ENCODE peak calls at places on chromosomes 4 and X, in ten cellular contexts. One of them, this sample, is unnamed.

GRCh38 chr4:29304595-29304994 is 1415.6 kb upstream of the PCDH7 start:
- DNase-seq in stomach: no peak
- DNase-seq in AG04450: no peak
- DNase-seq in A549: no peak
- DNase-seq in heart left ventricle: no peak
- DNase-seq in heart right ventricle: no peak
- DNase-seq in OCI-LY7: no peak
- DNase-seq in breast epithelium: no peak
- DNase-seq in psoas muscle: no peak
- DNase-seq in body of pancreas: no peak
- DNase-seq in this sample: no peak

GRCh38 chrX:110346681-110347080 is 12.0 kb upstream of the RTL9 start:
- DNase-seq in A549: no peak
- DNase-seq in heart right ventricle: peak
- DNase-seq in body of pancreas: peak
- DNase-seq in OCI-LY7: no peak
- DNase-seq in stomach: peak
- DNase-seq in AG04450: no peak
- DNase-seq in psoas muscle: no peak
- DNase-seq in breast epithelium: no peak
- DNase-seq in heart left ventricle: peak
- DNase-seq in this sample: no peak

GRCh38 chr4:146458594-146458993 is 63.1 kb downstream of the SLC10A7 start:
- DNase-seq in OCI-LY7: peak
- DNase-seq in heart right ventricle: no peak
- DNase-seq in heart left ventricle: no peak
- DNase-seq in psoas muscle: no peak
- DNase-seq in stomach: no peak
- DNase-seq in A549: no peak
- DNase-seq in body of pancreas: no peak
- DNase-seq in AG04450: no peak
- DNase-seq in breast epithelium: no peak
- DNase-seq in this sample: no peak

GRCh38 chr4:43867908-43868307 is 580.7 kb downstream of the KCTD8 start:
- DNase-seq in body of pancreas: no peak
- DNase-seq in A549: no peak
- DNase-seq in heart right ventricle: no peak
- DNase-seq in OCI-LY7: no peak
- DNase-seq in AG04450: no peak
- DNase-seq in psoas muscle: no peak
- DNase-seq in stomach: no peak
- DNase-seq in breast epithelium: no peak
- DNase-seq in heart left ventricle: no peak
- DNase-seq in this sample: no peak

GRCh38 chr4:40193578-40193977 is 3.3 kb upstream of the RHOH start:
- DNase-seq in OCI-LY7: no peak
- DNase-seq in heart right ventricle: no peak
- DNase-seq in stomach: no peak
- DNase-seq in body of pancreas: no peak
- DNase-seq in A549: no peak
- DNase-seq in AG04450: no peak
- DNase-seq in psoas muscle: no peak
- DNase-seq in heart left ventricle: no peak
- DNase-seq in breast epithelium: no peak
- DNase-seq in this sample: no peak

GRCh38 chr4:116005037-116005805 is 891.8 kb upstream of the NDST4 start:
- DNase-seq in psoas muscle: no peak
- DNase-seq in body of pancreas: no peak
- DNase-seq in A549: no peak
- DNase-seq in heart left ventricle: no peak
- DNase-seq in breast epithelium: no peak
- DNase-seq in heart right ventricle: no peak
- DNase-seq in OCI-LY7: peak
- DNase-seq in stomach: no peak
- DNase-seq in AG04450: no peak
- DNase-seq in this sample: no peak

GRCh38 chr4:7618361-7618760 is 183.6 kb upstream of the PSAPL1 start:
- DNase-seq in psoas muscle: no peak
- DNase-seq in AG04450: no peak
- DNase-seq in heart right ventricle: no peak
- DNase-seq in heart left ventricle: no peak
- DNase-seq in breast epithelium: no peak
- DNase-seq in body of pancreas: no peak
- DNase-seq in OCI-LY7: no peak
- DNase-seq in stomach: no peak
- DNase-seq in A549: no peak
- DNase-seq in this sample: no peak

GRCh38 chr4:177220376-177220775 is 89.3 kb upstream of the NEIL3 start:
- DNase-seq in psoas muscle: no peak
- DNase-seq in A549: no peak
- DNase-seq in heart left ventricle: no peak
- DNase-seq in breast epithelium: no peak
- DNase-seq in OCI-LY7: no peak
- DNase-seq in stomach: no peak
- DNase-seq in heart right ventricle: no peak
- DNase-seq in body of pancreas: no peak
- DNase-seq in AG04450: no peak
- DNase-seq in this sample: no peak

GRCh38 chr4:95264843-95265242 is 283.9 kb downstream of the UNC5C start:
- DNase-seq in body of pancreas: no peak
- DNase-seq in breast epithelium: no peak
- DNase-seq in psoas muscle: no peak
- DNase-seq in heart left ventricle: no peak
- DNase-seq in AG04450: no peak
- DNase-seq in OCI-LY7: no peak
- DNase-seq in stomach: no peak
- DNase-seq in A549: no peak
- DNase-seq in heart right ventricle: no peak
- DNase-seq in this sample: no peak

GRCh38 chr4:95263960-95264359 is 284.8 kb downstream of the UNC5C start:
- DNase-seq in OCI-LY7: no peak
- DNase-seq in breast epithelium: no peak
- DNase-seq in AG04450: no peak
- DNase-seq in heart right ventricle: no peak
- DNase-seq in psoas muscle: no peak
- DNase-seq in body of pancreas: no peak
- DNase-seq in heart left ventricle: no peak
- DNase-seq in stomach: no peak
- DNase-seq in A549: no peak
- DNase-seq in this sample: no peak

GRCh38 chr4:95267081-95267480 is 281.7 kb downstream of the UNC5C start:
- DNase-seq in heart right ventricle: no peak
- DNase-seq in A549: peak
- DNase-seq in breast epithelium: no peak
- DNase-seq in OCI-LY7: no peak
- DNase-seq in stomach: no peak
- DNase-seq in AG04450: no peak
- DNase-seq in body of pancreas: no peak
- DNase-seq in psoas muscle: no peak
- DNase-seq in heart left ventricle: no peak
- DNase-seq in this sample: no peak

GRCh38 chr4:95263391-95263790 is 285.4 kb downstream of the UNC5C start:
- DNase-seq in psoas muscle: no peak
- DNase-seq in heart left ventricle: no peak
- DNase-seq in heart right ventricle: peak
- DNase-seq in OCI-LY7: no peak
- DNase-seq in breast epithelium: no peak
- DNase-seq in AG04450: no peak
- DNase-seq in body of pancreas: no peak
- DNase-seq in stomach: no peak
- DNase-seq in A549: no peak
- DNase-seq in this sample: no peak

GRCh38 chr4:95265814-95266740 is 282.7 kb downstream of the UNC5C start:
- DNase-seq in AG04450: no peak
- DNase-seq in psoas muscle: no peak
- DNase-seq in body of pancreas: no peak
- DNase-seq in stomach: no peak
- DNase-seq in A549: no peak
- DNase-seq in heart left ventricle: no peak
- DNase-seq in heart right ventricle: no peak
- DNase-seq in breast epithelium: no peak
- DNase-seq in OCI-LY7: no peak
- DNase-seq in this sample: no peak
- H3K27ac ChIP-seq in AG04450: no peak
- H3K27ac ChIP-seq in psoas muscle: no peak
- H3K27ac ChIP-seq in body of pancreas: no peak
- H3K27ac ChIP-seq in stomach: no peak
- H3K27ac ChIP-seq in A549: no peak
- H3K27ac ChIP-seq in heart left ventricle: no peak
- H3K27ac ChIP-seq in heart right ventricle: no peak
- H3K27ac ChIP-seq in breast epithelium: no peak
- H3K27ac ChIP-seq in OCI-LY7: no peak
- H3K27ac ChIP-seq in this sample: no peak

GRCh38 chrX:47651043-47651905 is 911 bp upstream of the ELK1 start:
- DNase-seq in psoas muscle: no peak
- DNase-seq in A549: no peak
- DNase-seq in stomach: no peak
- DNase-seq in AG04450: no peak
- DNase-seq in body of pancreas: no peak
- DNase-seq in breast epithelium: no peak
- DNase-seq in heart left ventricle: no peak
- DNase-seq in heart right ventricle: no peak
- DNase-seq in OCI-LY7: no peak
- DNase-seq in this sample: no peak
- TF ChIP-seq CTCF in psoas muscle: no peak
- TF ChIP-seq CTCF in A549: no peak
- TF ChIP-seq CTCF in stomach: no peak
- TF ChIP-seq CTCF in AG04450: no peak
- TF ChIP-seq CTCF in body of pancreas: no peak
- TF ChIP-seq CTCF in breast epithelium: no peak
- TF ChIP-seq CTCF in heart left ventricle: no peak
- TF ChIP-seq CTCF in heart right ventricle: no peak
- TF ChIP-seq CTCF in OCI-LY7: no peak
- TF ChIP-seq CTCF in this sample: no peak

GRCh38 chrX:147738260-147738659 is 173.5 kb upstream of the FMR1 start:
- DNase-seq in breast epithelium: no peak
- DNase-seq in body of pancreas: no peak
- DNase-seq in psoas muscle: no peak
- DNase-seq in OCI-LY7: no peak
- DNase-seq in heart left ventricle: no peak
- DNase-seq in heart right ventricle: no peak
- DNase-seq in A549: no peak
- DNase-seq in AG04450: no peak
- DNase-seq in stomach: no peak
- DNase-seq in this sample: no peak

GRCh38 chrX:147737690-147738089 is 174.0 kb upstream of the FMR1 start:
- DNase-seq in breast epithelium: no peak
- DNase-seq in heart right ventricle: no peak
- DNase-seq in body of pancreas: no peak
- DNase-seq in A549: no peak
- DNase-seq in psoas muscle: no peak
- DNase-seq in stomach: no peak
- DNase-seq in heart left ventricle: no peak
- DNase-seq in OCI-LY7: no peak
- DNase-seq in AG04450: no peak
- DNase-seq in this sample: no peak

GRCh38 chrX:147733369-147733768 is 178.3 kb upstream of the FMR1 start:
- DNase-seq in body of pancreas: no peak
- DNase-seq in stomach: no peak
- DNase-seq in A549: no peak
- DNase-seq in psoas muscle: no peak
- DNase-seq in heart left ventricle: no peak
- DNase-seq in breast epithelium: no peak
- DNase-seq in OCI-LY7: no peak
- DNase-seq in heart right ventricle: no peak
- DNase-seq in AG04450: no peak
- DNase-seq in this sample: no peak

GRCh38 chrX:147735364-147735763 is 176.4 kb upstream of the FMR1 start:
- DNase-seq in body of pancreas: no peak
- DNase-seq in heart right ventricle: no peak
- DNase-seq in stomach: no peak
- DNase-seq in OCI-LY7: no peak
- DNase-seq in breast epithelium: no peak
- DNase-seq in AG04450: no peak
- DNase-seq in A549: no peak
- DNase-seq in heart left ventricle: no peak
- DNase-seq in psoas muscle: no peak
- DNase-seq in this sample: no peak

DNA sequence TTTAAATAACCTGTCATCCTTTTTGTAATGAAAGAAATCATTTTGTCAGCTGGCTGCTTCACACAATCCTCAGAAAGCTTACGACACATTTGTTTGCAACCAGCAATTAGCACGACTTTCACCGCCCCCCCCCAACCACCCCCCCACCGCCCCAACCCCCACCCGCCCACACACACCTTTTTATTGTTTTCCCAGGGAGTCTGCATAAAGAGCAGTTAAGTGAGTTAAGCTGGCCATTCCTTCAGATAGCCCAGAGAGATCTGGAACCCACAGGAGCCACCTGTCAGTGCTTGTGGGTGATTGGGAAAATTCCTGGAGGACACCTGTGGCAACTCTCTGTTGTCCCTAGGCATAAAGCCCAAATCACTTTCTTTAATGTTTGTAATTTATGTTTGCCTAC is 175.7 kb upstream of the FMR1 start:
- DNase-seq in OCI-LY7: no peak
- DNase-seq in body of pancreas: no peak
- DNase-seq in breast epithelium: no peak
- DNase-seq in heart left ventricle: no peak
- DNase-seq in psoas muscle: no peak
- DNase-seq in AG04450: no peak
- DNase-seq in A549: no peak
- DNase-seq in stomach: no peak
- DNase-seq in heart right ventricle: no peak
- DNase-seq in this sample: no peak
- H3K27ac ChIP-seq in OCI-LY7: no peak
- H3K27ac ChIP-seq in body of pancreas: no peak
- H3K27ac ChIP-seq in breast epithelium: no peak
- H3K27ac ChIP-seq in heart left ventricle: no peak
- H3K27ac ChIP-seq in psoas muscle: no peak
- H3K27ac ChIP-seq in AG04450: no peak
- H3K27ac ChIP-seq in A549: no peak
- H3K27ac ChIP-seq in stomach: no peak
- H3K27ac ChIP-seq in heart right ventricle: no peak
- H3K27ac ChIP-seq in this sample: no peak

GRCh38 chr4:14790487-14790886 is 211.8 kb upstream of the CPEB2 start:
- DNase-seq in stomach: no peak
- DNase-seq in body of pancreas: no peak
- DNase-seq in psoas muscle: no peak
- DNase-seq in AG04450: no peak
- DNase-seq in breast epithelium: no peak
- DNase-seq in OCI-LY7: no peak
- DNase-seq in heart right ventricle: no peak
- DNase-seq in heart left ventricle: no peak
- DNase-seq in A549: no peak
- DNase-seq in this sample: no peak

GRCh38 chr4:14792702-14793227 is 209.5 kb upstream of the CPEB2 start:
- DNase-seq in AG04450: no peak
- DNase-seq in body of pancreas: no peak
- DNase-seq in heart right ventricle: no peak
- DNase-seq in heart left ventricle: no peak
- DNase-seq in A549: no peak
- DNase-seq in OCI-LY7: no peak
- DNase-seq in psoas muscle: no peak
- DNase-seq in stomach: no peak
- DNase-seq in breast epithelium: no peak
- DNase-seq in this sample: no peak

GRCh38 chr4:14787221-14787620 is 215.1 kb upstream of the CPEB2 start:
- DNase-seq in heart right ventricle: no peak
- DNase-seq in psoas muscle: no peak
- DNase-seq in A549: no peak
- DNase-seq in AG04450: no peak
- DNase-seq in heart left ventricle: no peak
- DNase-seq in stomach: no peak
- DNase-seq in body of pancreas: no peak
- DNase-seq in breast epithelium: no peak
- DNase-seq in OCI-LY7: no peak
- DNase-seq in this sample: no peak

GRCh38 chr4:14783011-14783877 is 219.0 kb upstream of the CPEB2 start:
- DNase-seq in body of pancreas: no peak
- DNase-seq in heart right ventricle: no peak
- DNase-seq in psoas muscle: no peak
- DNase-seq in heart left ventricle: no peak
- DNase-seq in OCI-LY7: no peak
- DNase-seq in A549: no peak
- DNase-seq in AG04450: no peak
- DNase-seq in breast epithelium: no peak
- DNase-seq in stomach: no peak
- DNase-seq in this sample: no peak

DNA sequence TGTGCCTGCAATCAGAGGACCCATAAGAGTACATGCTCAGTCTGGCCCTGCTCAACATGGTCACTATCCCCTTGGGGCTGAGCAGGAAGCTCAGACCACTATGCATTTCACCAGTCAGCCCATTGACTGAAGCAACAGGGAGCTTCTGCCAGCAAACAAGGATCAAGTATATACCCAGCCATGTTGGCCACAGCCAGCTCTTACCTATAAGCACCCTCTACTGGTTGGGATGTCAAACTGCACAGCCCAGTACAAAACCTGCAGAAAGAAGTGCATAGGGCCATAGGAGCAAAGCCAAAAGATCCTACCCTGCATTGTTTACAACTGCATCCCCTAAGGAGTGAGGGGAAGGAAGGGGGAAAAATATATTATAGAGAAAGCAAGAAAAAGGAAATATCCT is 214.4 kb upstream of the CPEB2 start:
- DNase-seq in A549: no peak
- DNase-seq in body of pancreas: peak
- DNase-seq in heart right ventricle: no peak
- DNase-seq in OCI-LY7: peak
- DNase-seq in heart left ventricle: no peak
- DNase-seq in stomach: no peak
- DNase-seq in AG04450: no peak
- DNase-seq in breast epithelium: no peak
- DNase-seq in psoas muscle: no peak
- DNase-seq in this sample: no peak
- TF ChIP-seq CTCF in A549: no peak
- TF ChIP-seq CTCF in body of pancreas: no peak
- TF ChIP-seq CTCF in heart right ventricle: peak
- TF ChIP-seq CTCF in OCI-LY7: peak
- TF ChIP-seq CTCF in heart left ventricle: peak
- TF ChIP-seq CTCF in stomach: no peak
- TF ChIP-seq CTCF in AG04450: peak
- TF ChIP-seq CTCF in breast epithelium: no peak
- TF ChIP-seq CTCF in psoas muscle: peak
- TF ChIP-seq CTCF in this sample: no peak